ENCODE peak calls at places on chromosomes 13 and 19, in six cellular contexts. One of them, this sample, is unnamed.

GRCh38 chr13:42181381-42181953 is 90.5 kb upstream of the AKAP11 start:
- DNase-seq in neuronal stem cell: no peak
- DNase-seq in trophoblast cell: no peak
- DNase-seq in H1: no peak
- DNase-seq in IMR-90: no peak
- DNase-seq in mesenchymal stem cell: peak; percentile 5
- DNase-seq in this sample: no peak

GRCh38 chr19:58439576-58440554 is at the start of gene ZNF132:
- DNase-seq in neuronal stem cell: peak; percentile 97
- DNase-seq in trophoblast cell: peak; percentile 100
- DNase-seq in H1: peak; percentile 98
- DNase-seq in IMR-90: peak; percentile 100
- DNase-seq in mesenchymal stem cell: peak; percentile 99
- DNase-seq in this sample: peak; percentile 74

GRCh38 chr13:40585911-40586471 is 80.5 kb downstream of the FOXO1 start:
- DNase-seq in neuronal stem cell: no peak
- DNase-seq in trophoblast cell: peak; percentile 57
- DNase-seq in H1: no peak
- DNase-seq in IMR-90: no peak
- DNase-seq in mesenchymal stem cell: no peak
- DNase-seq in this sample: no peak

GRCh38 chr13:83065136-83065535 is 817.1 kb downstream of the SLITRK1 start:
- DNase-seq in neuronal stem cell: no peak
- DNase-seq in trophoblast cell: no peak
- DNase-seq in H1: no peak
- DNase-seq in IMR-90: peak; percentile 63
- DNase-seq in mesenchymal stem cell: peak; percentile 54
- DNase-seq in this sample: no peak

GRCh38 chr19:6095760-6096159 is 14.5 kb downstream of the RFX2 start:
- DNase-seq in neuronal stem cell: no peak
- DNase-seq in trophoblast cell: no peak
- DNase-seq in H1: no peak
- DNase-seq in IMR-90: no peak
- DNase-seq in mesenchymal stem cell: no peak
- DNase-seq in this sample: no peak

GRCh38 chr19:8481191-8481590 is 21.2 kb downstream of the PRAM1 start:
- DNase-seq in neuronal stem cell: no peak
- DNase-seq in trophoblast cell: peak; percentile 18
- DNase-seq in H1: no peak
- DNase-seq in IMR-90: no peak
- DNase-seq in mesenchymal stem cell: no peak
- DNase-seq in this sample: no peak

GRCh38 chr19:17420267-17420924 is 549 bp downstream of the MVB12A start:
- DNase-seq in neuronal stem cell: no peak
- DNase-seq in trophoblast cell: peak; percentile 54
- DNase-seq in H1: no peak
- DNase-seq in IMR-90: no peak
- DNase-seq in mesenchymal stem cell: peak; percentile 41
- DNase-seq in this sample: peak; percentile 59

GRCh38 chr13:94660695-94661324 is 51.5 kb downstream of the SOX21 start:
- DNase-seq in neuronal stem cell: no peak
- DNase-seq in trophoblast cell: peak; percentile 33
- DNase-seq in H1: no peak
- DNase-seq in IMR-90: peak; percentile 41
- DNase-seq in mesenchymal stem cell: peak; percentile 38
- DNase-seq in this sample: no peak

GRCh38 chr19:17079710-17080440 is 4.3 kb downstream of the MYO9B start:
- DNase-seq in neuronal stem cell: peak; percentile 37
- DNase-seq in trophoblast cell: peak; percentile 85
- DNase-seq in H1: no peak
- DNase-seq in IMR-90: peak; percentile 99
- DNase-seq in mesenchymal stem cell: peak; percentile 100
- DNase-seq in this sample: no peak

GRCh38 chr13:73835138-73835721 is 299.0 kb downstream of the KLF12 start:
- DNase-seq in neuronal stem cell: peak; percentile 44
- DNase-seq in trophoblast cell: peak; percentile 79
- DNase-seq in H1: no peak
- DNase-seq in IMR-90: peak; percentile 56
- DNase-seq in mesenchymal stem cell: peak; percentile 61
- DNase-seq in this sample: no peak
- H3K14ac ChIP-seq in neuronal stem cell: no peak overlapping the region
- H3K14ac ChIP-seq in trophoblast cell: no peak overlapping the region
- H3K14ac ChIP-seq in H1: no peak overlapping the region
- H3K14ac ChIP-seq in IMR-90: no peak overlapping the region
- H3K14ac ChIP-seq in mesenchymal stem cell: no peak overlapping the region
- H3K14ac ChIP-seq in this sample: no peak overlapping the region

DNA sequence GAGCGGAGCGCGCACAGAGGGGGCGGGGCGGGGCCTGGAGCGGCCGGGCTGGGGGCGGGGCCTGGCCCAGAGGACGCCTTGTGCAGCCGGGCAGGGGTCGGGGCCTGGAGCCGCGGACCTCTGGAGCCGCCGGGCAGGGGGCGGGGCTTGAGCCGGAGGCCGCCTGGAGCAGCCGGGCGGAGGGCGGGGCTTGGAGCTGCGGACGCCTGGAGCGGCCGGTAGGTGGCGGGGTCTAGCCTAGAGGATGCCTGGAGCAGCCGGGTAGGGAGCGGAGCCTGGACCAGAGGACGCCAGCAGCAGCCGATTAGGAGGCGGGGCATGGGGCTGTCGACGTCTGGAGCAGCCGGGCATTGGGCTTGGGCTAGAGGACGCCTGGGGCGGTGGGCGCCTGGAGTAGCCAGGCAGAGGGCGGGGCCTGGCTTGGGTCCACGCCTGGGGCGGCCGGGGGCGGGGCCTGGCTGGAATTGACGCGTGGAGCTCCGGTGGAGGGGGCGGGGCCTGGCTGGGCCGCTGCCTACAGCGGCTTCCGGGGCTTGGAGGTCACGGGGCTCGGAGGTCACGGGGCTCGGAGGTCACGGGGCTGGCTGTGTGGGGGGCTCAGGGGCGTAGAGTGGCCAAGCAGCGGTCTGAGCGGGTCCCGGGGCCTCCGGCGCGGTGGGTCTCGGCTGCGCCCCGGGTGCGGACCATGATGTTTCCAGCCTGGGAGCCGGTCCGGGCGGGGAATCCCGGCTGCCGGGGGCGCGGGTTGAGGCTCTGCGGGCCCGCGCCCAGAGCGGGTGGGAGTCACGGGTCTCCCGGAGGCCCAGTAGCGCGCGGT is at the start of gene ANKRD10:
- DNase-seq in neuronal stem cell: peak; percentile 100
- DNase-seq in trophoblast cell: peak; percentile 100
- DNase-seq in H1: peak; percentile 99
- DNase-seq in IMR-90: peak; percentile 99
- DNase-seq in mesenchymal stem cell: peak; percentile 99
- DNase-seq in this sample: peak; percentile 100
- H2BK5ac ChIP-seq in neuronal stem cell: peak within 1 kb of the TSS; percentile 99
- H2BK5ac ChIP-seq in trophoblast cell: peak within 1 kb of the TSS; percentile 95
- H2BK5ac ChIP-seq in H1: peak within 1 kb of the TSS; percentile 99
- H2BK5ac ChIP-seq in IMR-90: peak within 1 kb of the TSS; percentile 98
- H2BK5ac ChIP-seq in mesenchymal stem cell: peak within 1 kb of the TSS; percentile 100
- H2BK5ac ChIP-seq in this sample: peak within 1 kb of the TSS; percentile 94

GRCh38 chr19:49147923-49148682 is 7.1 kb downstream of the HRC start:
- DNase-seq in neuronal stem cell: no peak
- DNase-seq in trophoblast cell: no peak
- DNase-seq in H1: no peak
- DNase-seq in IMR-90: no peak
- DNase-seq in mesenchymal stem cell: no peak
- DNase-seq in this sample: no peak
- H2AK5ac ChIP-seq in neuronal stem cell: no peak overlapping the region
- H2AK5ac ChIP-seq in trophoblast cell: no peak overlapping the region
- H2AK5ac ChIP-seq in H1: peak overlapping the region; percentile 66
- H2AK5ac ChIP-seq in IMR-90: no peak overlapping the region
- H2AK5ac ChIP-seq in mesenchymal stem cell: no peak overlapping the region
- H2AK5ac ChIP-seq in this sample: no peak overlapping the region

GRCh38 chr13:20431080-20431479 is 94.6 kb downstream of the CRYL1 start:
- DNase-seq in neuronal stem cell: no peak
- DNase-seq in trophoblast cell: no peak
- DNase-seq in H1: no peak
- DNase-seq in IMR-90: no peak
- DNase-seq in mesenchymal stem cell: no peak
- DNase-seq in this sample: no peak
- H3K14ac ChIP-seq in neuronal stem cell: no peak overlapping the region
- H3K14ac ChIP-seq in trophoblast cell: no peak overlapping the region
- H3K14ac ChIP-seq in H1: no peak overlapping the region
- H3K14ac ChIP-seq in IMR-90: no peak overlapping the region
- H3K14ac ChIP-seq in mesenchymal stem cell: peak overlapping the region; percentile 46
- H3K14ac ChIP-seq in this sample: no peak overlapping the region

GRCh38 chr13:60754211-60754610 is 357.2 kb downstream of the TDRD3 start:
- DNase-seq in neuronal stem cell: no peak
- DNase-seq in trophoblast cell: no peak
- DNase-seq in H1: no peak
- DNase-seq in IMR-90: no peak
- DNase-seq in mesenchymal stem cell: no peak
- DNase-seq in this sample: no peak

GRCh38 chr13:60756306-60756705 is 359.3 kb downstream of the TDRD3 start:
- DNase-seq in neuronal stem cell: no peak
- DNase-seq in trophoblast cell: no peak
- DNase-seq in H1: no peak
- DNase-seq in IMR-90: no peak
- DNase-seq in mesenchymal stem cell: peak; percentile 3
- DNase-seq in this sample: no peak

GRCh38 chr13:60755380-60756163 is 358.6 kb downstream of the TDRD3 start:
- DNase-seq in neuronal stem cell: no peak
- DNase-seq in trophoblast cell: no peak
- DNase-seq in H1: no peak
- DNase-seq in IMR-90: no peak
- DNase-seq in mesenchymal stem cell: no peak
- DNase-seq in this sample: peak; percentile 46

GRCh38 chr13:60754691-60755090 is 357.7 kb downstream of the TDRD3 start:
- DNase-seq in neuronal stem cell: no peak
- DNase-seq in trophoblast cell: no peak
- DNase-seq in H1: no peak
- DNase-seq in IMR-90: no peak
- DNase-seq in mesenchymal stem cell: no peak
- DNase-seq in this sample: no peak

GRCh38 chr13:60753641-60754040 is 356.6 kb downstream of the TDRD3 start:
- DNase-seq in neuronal stem cell: no peak
- DNase-seq in trophoblast cell: no peak
- DNase-seq in H1: no peak
- DNase-seq in IMR-90: no peak
- DNase-seq in mesenchymal stem cell: peak; percentile 8
- DNase-seq in this sample: no peak
- H2BK5ac ChIP-seq in neuronal stem cell: no peak overlapping the region
- H2BK5ac ChIP-seq in trophoblast cell: no peak overlapping the region
- H2BK5ac ChIP-seq in H1: no peak overlapping the region
- H2BK5ac ChIP-seq in IMR-90: no peak overlapping the region
- H2BK5ac ChIP-seq in mesenchymal stem cell: no peak overlapping the region
- H2BK5ac ChIP-seq in this sample: no peak overlapping the region

DNA sequence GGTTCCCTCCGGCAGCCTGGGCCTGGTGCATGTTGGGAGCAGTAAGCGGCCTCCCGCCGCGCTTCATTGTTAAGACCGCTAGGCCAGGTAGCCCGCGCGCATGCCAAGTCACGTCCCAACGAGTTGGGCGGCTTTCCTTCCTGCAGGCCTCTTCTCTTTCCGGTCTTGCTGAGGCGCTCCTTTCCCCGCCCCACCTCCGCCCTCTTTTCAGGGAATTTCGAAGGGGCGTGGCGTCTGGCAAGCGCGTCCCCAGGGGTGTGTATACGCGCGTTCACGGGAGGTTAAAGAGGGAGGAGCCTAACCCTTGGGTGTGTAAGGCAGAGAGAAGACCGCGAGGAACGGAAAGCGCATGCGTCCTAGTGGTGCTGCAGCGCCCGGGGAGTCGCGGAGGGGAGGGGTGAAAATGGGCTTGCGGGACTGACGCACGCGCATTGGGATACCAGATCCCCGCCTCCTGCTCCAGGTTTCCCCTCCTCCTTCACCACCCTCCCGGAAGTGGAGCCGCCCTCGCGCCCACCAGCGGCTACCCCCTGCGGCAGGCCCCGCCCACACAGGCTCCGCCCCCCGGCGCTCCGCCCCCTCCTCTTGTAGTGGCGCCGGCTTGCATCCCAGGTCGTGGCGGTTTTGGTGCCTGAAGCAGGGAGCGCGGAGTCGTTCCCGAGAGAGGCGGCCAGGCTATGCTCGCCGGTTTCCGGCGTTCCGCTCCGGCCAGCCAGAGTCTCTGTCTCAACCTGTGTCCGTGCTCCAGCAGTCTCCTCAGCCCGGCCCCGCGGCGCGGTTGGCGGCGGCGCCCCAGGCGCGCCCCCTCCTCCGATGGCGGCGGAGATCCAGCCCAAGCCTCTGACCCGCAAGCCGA is at the start of gene WDFY2:
- DNase-seq in neuronal stem cell: peak; percentile 100
- DNase-seq in trophoblast cell: peak; percentile 100
- DNase-seq in H1: peak; percentile 100
- DNase-seq in IMR-90: peak; percentile 100
- DNase-seq in mesenchymal stem cell: peak; percentile 100
- DNase-seq in this sample: peak; percentile 100
- H2AK5ac ChIP-seq in neuronal stem cell: no peak within 1 kb of the TSS
- H2AK5ac ChIP-seq in trophoblast cell: peak within 1 kb of the TSS; percentile 69
- H2AK5ac ChIP-seq in H1: no peak within 1 kb of the TSS
- H2AK5ac ChIP-seq in IMR-90: peak within 1 kb of the TSS; percentile 38
- H2AK5ac ChIP-seq in mesenchymal stem cell: no peak within 1 kb of the TSS
- H2AK5ac ChIP-seq in this sample: no peak within 1 kb of the TSS

GRCh38 chr13:73088332-73088935 is 29.6 kb downstream of the KLF5 start:
- DNase-seq in neuronal stem cell: no peak
- DNase-seq in trophoblast cell: no peak
- DNase-seq in H1: no peak
- DNase-seq in IMR-90: no peak
- DNase-seq in mesenchymal stem cell: no peak
- DNase-seq in this sample: no peak
- H3K14ac ChIP-seq in neuronal stem cell: no peak overlapping the region
- H3K14ac ChIP-seq in trophoblast cell: no peak overlapping the region
- H3K14ac ChIP-seq in H1: no peak overlapping the region
- H3K14ac ChIP-seq in IMR-90: no peak overlapping the region
- H3K14ac ChIP-seq in mesenchymal stem cell: no peak overlapping the region
- H3K14ac ChIP-seq in this sample: no peak overlapping the region

GRCh38 chr13:30078059-30078458 is 227.6 kb upstream of the UBL3 start:
- DNase-seq in neuronal stem cell: no peak
- DNase-seq in trophoblast cell: no peak
- DNase-seq in H1: no peak
- DNase-seq in IMR-90: no peak
- DNase-seq in mesenchymal stem cell: no peak
- DNase-seq in this sample: no peak
- H2BK5ac ChIP-seq in neuronal stem cell: no peak overlapping the region
- H2BK5ac ChIP-seq in trophoblast cell: no peak overlapping the region
- H2BK5ac ChIP-seq in H1: no peak overlapping the region
- H2BK5ac ChIP-seq in IMR-90: no peak overlapping the region
- H2BK5ac ChIP-seq in mesenchymal stem cell: no peak overlapping the region
- H2BK5ac ChIP-seq in this sample: no peak overlapping the region